ENCODE peak calls at places on chromosomes 3 and 15, in nine cellular contexts. J is stomach, K is GM23338, V is heart left ventricle, G is uterus, P is tibial nerve, W is caudate nucleus, Y is cardiac muscle cell, H is upper lobe of right lung. N is an unnamed sample.

GRCh38 chr3:147371771-147372340 is 34.5 kb downstream of the ZIC4 start:
- DNase-seq in W (no peak), Y (no peak), P (no peak), G (no peak), K (no peak), V (no peak), H (no peak), J (no peak), N (no peak)

GRCh38 chr15:81064253-81064652 is 63.5 kb downstream of the TLNRD1 start:
- DNase-seq in Y (no peak), V (no peak), H (no peak), J (no peak), P (no peak), G (no peak), W (no peak), K (no peak), N (no peak)

GRCh38 chr3:110576962-110577361 is 494.7 kb upstream of the NECTIN3 start:
- DNase-seq in K (peak), J (no peak), G (no peak), P (no peak), V (no peak), Y (no peak), H (no peak), W (no peak), N (no peak)

GRCh38 chr15:89514596-89515406 is 18.4 kb upstream of the RHCG start:
- DNase-seq in H (no peak), W (no peak), K (no peak), J (no peak), G (no peak), Y (no peak), P (no peak), V (no peak), N (no peak)

GRCh38 chr3:126098391-126098858 is 14.5 kb upstream of the SLC41A3 start:
- DNase-seq in W (no peak), J (no peak), H (no peak), G (no peak), Y (no peak), K (no peak), V (no peak), P (no peak), N (no peak)

GRCh38 chr3:147356909-147357733 is 49.2 kb downstream of the ZIC4 start:
- DNase-seq in V (no peak), P (no peak), H (no peak), W (no peak), J (no peak), G (no peak), Y (peak), K (peak), N (no peak)

GRCh38 chr3:50408445-50408953 is 49.2 kb upstream of the TMEM115 start:
- DNase-seq in P (no peak), V (no peak), W (no peak), G (no peak), J (no peak), H (no peak), Y (no peak), K (no peak), N (no peak)

GRCh38 chr3:188415196-188415595 is 261.2 kb downstream of the LPP start:
- DNase-seq in H (no peak), G (no peak), P (no peak), J (no peak), Y (no peak), W (no peak), V (no peak), K (no peak), N (no peak)

GRCh38 chr3:13966302-13966701 is 86.4 kb upstream of the WNT7A start:
- DNase-seq in J (no peak), Y (no peak), W (no peak), P (no peak), H (no peak), K (no peak), V (no peak), G (no peak), N (no peak)

GRCh38 chr3:31274406-31275024 is 258.2 kb upstream of the STT3B start:
- DNase-seq in J (no peak), G (no peak), H (no peak), Y (no peak), W (no peak), V (no peak), P (no peak), K (no peak), N (no peak)

GRCh38 chr3:184176377-184177330 is 2.0 kb downstream of the AP2M1 start:
- DNase-seq in J (peak), G (peak), V (peak), K (peak), Y (peak), W (no peak), H (peak), P (peak), N (no peak)

GRCh38 chr3:14306167-14306566 is 96.2 kb upstream of the SLC6A6 start:
- DNase-seq in G (no peak), J (no peak), H (no peak), V (no peak), P (no peak), K (no peak), W (no peak), Y (no peak), N (no peak)

GRCh38 chr3:106088270-106088669 is 219.5 kb upstream of the CBLB start:
- DNase-seq in V (no peak), K (no peak), G (no peak), H (no peak), Y (no peak), W (no peak), P (no peak), J (no peak), N (no peak)

GRCh38 chr15:48850648-48851047 is 27.3 kb upstream of the EID1 start:
- DNase-seq in V (no peak), P (no peak), Y (no peak), K (no peak), J (no peak), G (no peak), W (no peak), H (no peak), N (no peak)

GRCh38 chr3:193946945-193947344 is 189.0 kb upstream of the HES1 start:
- DNase-seq in P (no peak), V (no peak), W (no peak), Y (no peak), G (no peak), K (no peak), H (no peak), J (no peak), N (no peak)

GRCh38 chr3:82467051-82467450 is 705.6 kb upstream of the GBE1 start:
- DNase-seq in Y (no peak), K (no peak), V (no peak), H (no peak), W (no peak), J (no peak), G (no peak), P (no peak), N (no peak)

GRCh38 chr3:107117922-107118576 is 259.2 kb upstream of the CCDC54 start:
- DNase-seq in J (no peak), K (peak), Y (peak), W (peak), H (no peak), G (no peak), P (peak), V (no peak), N (no peak)

GRCh38 chr3:42063886-42064285 is 27.3 kb upstream of the TRAK1 start:
- DNase-seq in H (no peak), G (no peak), K (no peak), J (no peak), P (no peak), Y (no peak), W (no peak), V (no peak), N (no peak)

GRCh38 chr15:75145027-75145841 is 56.4 kb upstream of the C15orf39 start:
- DNase-seq in G (no peak), Y (no peak), V (no peak), P (no peak), W (no peak), J (no peak), K (no peak), H (no peak), N (no peak)

GRCh38 chr3:95350066-95350465 is 1287.2 kb downstream of the NSUN3 start:
- DNase-seq in J (no peak), G (no peak), V (no peak), Y (no peak), K (no peak), P (no peak), W (no peak), H (no peak), N (no peak)

GRCh38 chr15:70826634-70827033 is 27.3 kb downstream of the LARP6 start:
- DNase-seq in J (no peak), K (no peak), W (no peak), Y (no peak), P (peak), H (no peak), G (peak), V (no peak), N (no peak)

GRCh38 chr3:189622629-189623028 is 8.6 kb upstream of the TP63 start:
- DNase-seq in V (no peak), P (no peak), W (no peak), G (no peak), J (no peak), K (no peak), H (no peak), Y (no peak), N (no peak)

GRCh38 chr15:57500979-57501576 is 90.6 kb upstream of the MYZAP start:
- DNase-seq in G (no peak), J (no peak), H (no peak), P (no peak), V (no peak), Y (no peak), K (no peak), W (no peak), N (no peak)

GRCh38 chr15:40828447-40829036 is at the start of gene PPP1R14D:
- DNase-seq in J (no peak), P (no peak), K (no peak), G (no peak), W (no peak), V (no peak), Y (no peak), H (no peak), N (no peak)

GRCh38 chr3:159919873-159920272 is 68.8 kb upstream of the IL12A start:
- DNase-seq in G (no peak), W (no peak), V (no peak), J (no peak), Y (no peak), H (no peak), K (no peak), P (no peak), N (no peak)

GRCh38 chr3:185900228-185900627 is 37.6 kb downstream of the TRA2B start:
- DNase-seq in W (no peak), G (no peak), J (no peak), P (no peak), V (no peak), H (no peak), Y (peak), K (no peak), N (no peak)

GRCh38 chr3:119304201-119304713 is 10.1 kb downstream of the ARHGAP31 start:
- DNase-seq in V (no peak), P (no peak), J (no peak), K (no peak), W (no peak), H (no peak), G (no peak), Y (no peak), N (no peak)

GRCh38 chr3:134600685-134601502 is 49.9 kb downstream of the KY start:
- DNase-seq in V (peak), K (peak), W (peak), J (peak), H (peak), Y (peak), P (peak), G (no peak), N (peak)

GRCh38 chr3:125148016-125148812 is 64.3 kb downstream of the SLC12A8 start:
- DNase-seq in V (no peak), J (no peak), G (no peak), W (no peak), P (no peak), H (no peak), K (no peak), Y (no peak), N (no peak)

GRCh38 chr3:15638891-15639262 is 37.3 kb downstream of the BTD start:
- DNase-seq in Y (no peak), W (no peak), P (no peak), K (no peak), J (no peak), H (no peak), G (no peak), V (no peak), N (no peak)

GRCh38 chr3:69411331-69411730 is 25.4 kb upstream of the FRMD4B start:
- DNase-seq in K (no peak), W (no peak), V (no peak), J (no peak), G (no peak), P (no peak), Y (no peak), H (no peak), N (no peak)

GRCh38 chr15:73081321-73081958 is 29.2 kb downstream of the NEO1 start:
- DNase-seq in Y (peak), V (no peak), K (peak), P (no peak), J (no peak), W (no peak), H (no peak), G (peak), N (no peak)

GRCh38 chr3:189210251-189210770 is 38.5 kb downstream of the TPRG1 start:
- DNase-seq in G (no peak), Y (no peak), K (no peak), V (no peak), H (no peak), P (no peak), J (no peak), W (no peak), N (no peak)

GRCh38 chr3:123725652-123726400 is 141.0 kb upstream of the HACD2 start:
- DNase-seq in H (no peak), Y (no peak), K (peak), G (no peak), W (no peak), P (no peak), J (no peak), V (no peak), N (no peak)

GRCh38 chr15:95869920-95870319 is 460.6 kb upstream of the NR2F2 start:
- DNase-seq in G (no peak), H (no peak), Y (no peak), K (no peak), P (no peak), J (no peak), V (no peak), W (no peak), N (no peak)

GRCh38 chr15:95866698-95867440 is 463.6 kb upstream of the NR2F2 start:
- DNase-seq in J (no peak), W (no peak), P (no peak), V (no peak), K (no peak), Y (no peak), H (no peak), G (no peak), N (no peak)

GRCh38 chr15:95865330-95865739 is 465.2 kb upstream of the NR2F2 start:
- DNase-seq in H (no peak), V (no peak), Y (no peak), G (no peak), W (no peak), P (no peak), K (no peak), J (no peak), N (no peak)

GRCh38 chr15:95868970-95869369 is 461.5 kb upstream of the NR2F2 start:
- DNase-seq in P (no peak), Y (no peak), W (no peak), V (no peak), J (no peak), G (no peak), K (no peak), H (no peak), N (no peak)

GRCh38 chr15:95868450-95868849 is 462.1 kb upstream of the NR2F2 start:
- DNase-seq in P (no peak), V (no peak), K (no peak), G (no peak), Y (no peak), W (no peak), H (no peak), J (no peak), N (no peak)
- H3K27ac ChIP-seq in P (no peak), V (no peak), K (no peak), G (no peak), Y (no peak), W (no peak), H (no peak), J (no peak), N (no peak)

GRCh38 chr3:48151058-48151806 is 37.0 kb downstream of the CDC25A start:
- DNase-seq in G (peak), W (no peak), K (peak), H (peak), Y (peak), J (peak), V (peak), P (peak), N (peak)

GRCh38 chr3:48155122-48155521 is 33.1 kb downstream of the CDC25A start:
- DNase-seq in Y (no peak), G (no peak), K (no peak), H (no peak), J (no peak), P (no peak), V (no peak), W (no peak), N (no peak)

GRCh38 chr3:48157215-48157840 is 30.9 kb downstream of the CDC25A start:
- DNase-seq in G (no peak), K (no peak), W (no peak), P (no peak), Y (no peak), H (no peak), J (no peak), V (no peak), N (no peak)

DNA sequence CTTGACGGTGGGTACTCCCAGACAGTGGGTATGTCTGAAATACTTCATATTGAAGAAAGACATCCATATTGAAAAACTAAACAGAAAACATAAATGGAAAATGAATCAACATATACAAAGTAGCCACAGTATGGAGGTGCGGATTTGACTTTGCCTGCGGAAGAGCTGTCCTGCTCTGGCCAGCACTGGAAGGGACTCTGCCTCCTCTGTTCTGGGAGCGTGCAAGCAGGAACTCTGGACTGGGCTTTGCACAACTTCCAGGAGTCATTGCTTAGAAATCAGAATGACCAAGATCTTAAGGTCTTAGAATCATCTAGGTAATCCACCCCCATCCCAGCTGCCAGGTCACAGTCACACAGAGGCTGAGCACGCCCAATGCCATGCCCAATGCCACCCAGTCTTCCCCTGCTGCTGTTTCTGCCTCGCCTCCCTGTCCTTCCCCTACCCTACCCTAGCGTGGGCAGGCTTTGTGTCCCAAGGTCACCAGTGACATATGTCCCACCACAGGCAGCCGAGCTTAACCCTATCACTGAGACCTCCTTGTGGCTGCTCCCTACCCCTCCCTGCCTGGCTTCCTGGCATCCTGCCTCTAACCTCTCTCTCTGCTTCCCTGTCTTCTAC is 36.3 kb downstream of the CDC25A start:
- DNase-seq in W (no peak), V (no peak), P (no peak), H (no peak), Y (no peak), J (no peak), G (no peak), K (no peak), N (no peak)
- H3K27ac ChIP-seq in W (peak), V (peak), P (no peak), H (no peak), Y (no peak), J (peak), G (peak), K (no peak), N (no peak)

DNA sequence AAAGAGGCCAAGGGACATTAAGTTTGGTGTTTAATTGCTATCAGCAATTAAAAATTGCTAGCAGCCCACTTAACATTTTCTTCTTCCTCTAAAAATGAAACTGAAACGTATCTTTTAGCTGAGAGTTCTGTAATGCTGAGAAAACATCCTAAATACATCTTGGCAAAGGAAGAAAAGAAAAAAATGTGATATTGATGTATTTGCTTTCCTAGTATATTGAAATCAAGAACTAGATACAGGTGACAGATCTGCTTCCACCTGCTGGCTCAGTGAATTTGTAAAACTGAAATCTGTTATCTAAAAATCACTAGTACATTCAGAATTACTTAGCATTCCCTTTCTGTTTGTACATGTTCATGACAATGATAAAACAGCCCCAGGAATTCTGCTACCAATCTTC is 283.2 kb downstream of the ZBTB20 start:
- DNase-seq in Y (no peak), P (no peak), V (no peak), H (no peak), J (no peak), G (no peak), K (no peak), W (no peak), N (no peak)
- H3K27ac ChIP-seq in Y (no peak), P (no peak), V (peak), H (peak), J (peak), G (peak), K (no peak), W (no peak), N (no peak)

GRCh38 chr15:52678468-52679231 is 538 bp downstream of the ATOSA start:
- DNase-seq in G (peak), V (peak), P (peak), Y (peak), K (peak), H (peak), J (peak), W (no peak), N (peak)
- H3K27ac ChIP-seq in G (peak), V (peak), P (peak), Y (peak), K (peak), H (peak), J (peak), W (peak), N (peak)

GRCh38 chr15:55993111-55993803 is at the start of gene NEDD4:
- DNase-seq in P (peak), V (peak), Y (peak), H (peak), J (peak), G (peak), K (peak), W (peak), N (peak)

GRCh38 chr15:55999635-56000034 is 6.2 kb upstream of the NEDD4 start:
- DNase-seq in K (no peak), G (no peak), H (no peak), J (no peak), V (no peak), W (no peak), P (no peak), Y (no peak), N (no peak)

GRCh38 chr15:56001476-56002078 is 8.2 kb upstream of the NEDD4 start:
- DNase-seq in G (no peak), J (no peak), P (no peak), K (no peak), Y (no peak), V (no peak), W (no peak), H (no peak), N (no peak)

GRCh38 chr15:55993804-55994539 is 560 bp upstream of the NEDD4 start:
- DNase-seq in Y (no peak), W (no peak), G (no peak), K (peak), P (no peak), J (no peak), V (no peak), H (no peak), N (no peak)

GRCh38 chr15:55998478-55998877 is 5.1 kb upstream of the NEDD4 start:
- DNase-seq in W (no peak), K (no peak), J (no peak), H (no peak), Y (no peak), G (no peak), V (no peak), P (no peak), N (no peak)
- H3K27ac ChIP-seq in W (no peak), K (no peak), J (no peak), H (no peak), Y (no peak), G (no peak), V (no peak), P (no peak), N (no peak)

GRCh38 chr3:128060473-128061381 is 8.5 kb downstream of the SEC61A1 start:
- DNase-seq in K (no peak), V (no peak), J (no peak), H (no peak), G (no peak), Y (no peak), W (no peak), P (no peak), N (no peak)
- H3K27ac ChIP-seq in K (no peak), V (no peak), J (no peak), H (no peak), G (no peak), Y (no peak), W (no peak), P (no peak), N (no peak)

DNA sequence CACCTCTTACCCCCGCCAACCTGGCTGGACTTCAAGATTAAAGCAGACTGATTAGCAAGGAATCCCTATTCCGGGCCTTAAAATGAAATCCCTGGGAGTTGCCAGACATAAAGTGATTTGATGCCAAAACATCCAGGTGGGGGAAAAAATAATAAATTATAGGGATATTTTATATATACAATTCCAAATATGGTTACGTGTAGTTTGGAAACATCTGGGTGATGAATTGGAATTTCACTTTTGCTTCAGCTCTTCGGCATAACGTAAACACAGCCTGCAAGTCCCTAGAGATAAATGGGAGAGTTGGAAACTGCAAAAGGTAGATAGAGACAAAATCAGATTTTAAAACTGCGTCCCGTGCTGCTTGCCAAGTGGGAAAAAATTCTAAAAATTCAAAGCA is 545.5 kb upstream of the MDFIC2 start:
- DNase-seq in K (no peak), W (no peak), G (no peak), H (no peak), P (no peak), V (no peak), J (no peak), Y (no peak), N (no peak)
- H3K27ac ChIP-seq in K (no peak), W (no peak), G (no peak), H (no peak), P (no peak), V (no peak), J (no peak), Y (no peak), N (no peak)

N was measured in CD4-positive, alpha-beta T cell.